ENCODE peak calls at places on chromosomes 12 and 14, in nine cellular contexts. One of them, this sample, is unnamed.

GRCh38 chr14:73723411-73723798 is 9.2 kb upstream of the PNMA1 start:
- DNase-seq in cardiac muscle cell: peak; percentile 60
- DNase-seq in MCF 10A: no peak
- DNase-seq in AG09319: no peak
- DNase-seq in astrocyte of the spinal cord: peak; percentile 65
- DNase-seq in keratinocyte: no peak
- DNase-seq in Calu3: no peak
- DNase-seq in RWPE1: no peak
- DNase-seq in upper lobe of right lung: no peak
- DNase-seq in this sample: peak; percentile 48

GRCh38 chr12:11085419-11085818 is 6.7 kb downstream of the TAS2R43 start:
- DNase-seq in keratinocyte: no peak
- DNase-seq in upper lobe of right lung: no peak
- DNase-seq in MCF 10A: no peak
- DNase-seq in AG09319: no peak
- DNase-seq in Calu3: no peak
- DNase-seq in cardiac muscle cell: no peak
- DNase-seq in RWPE1: no peak
- DNase-seq in astrocyte of the spinal cord: peak; percentile 32
- DNase-seq in this sample: no peak

GRCh38 chr14:64200170-64200569 is 94.0 kb downstream of the ESR2 start:
- DNase-seq in astrocyte of the spinal cord: no peak
- DNase-seq in MCF 10A: no peak
- DNase-seq in RWPE1: no peak
- DNase-seq in upper lobe of right lung: peak; percentile 78
- DNase-seq in keratinocyte: no peak
- DNase-seq in AG09319: no peak
- DNase-seq in cardiac muscle cell: no peak
- DNase-seq in Calu3: no peak
- DNase-seq in this sample: no peak

GRCh38 chr14:25887251-25887908 is 710.5 kb downstream of the NOVA1 start:
- DNase-seq in MCF 10A: no peak
- DNase-seq in cardiac muscle cell: no peak
- DNase-seq in Calu3: no peak
- DNase-seq in astrocyte of the spinal cord: peak; percentile 29
- DNase-seq in RWPE1: peak; percentile 9
- DNase-seq in upper lobe of right lung: no peak
- DNase-seq in AG09319: no peak
- DNase-seq in keratinocyte: no peak
- DNase-seq in this sample: no peak

GRCh38 chr12:132449565-132450390 is 40.2 kb upstream of the FBRSL1 start:
- DNase-seq in Calu3: no peak
- DNase-seq in AG09319: no peak
- DNase-seq in cardiac muscle cell: no peak
- DNase-seq in keratinocyte: no peak
- DNase-seq in MCF 10A: no peak
- DNase-seq in astrocyte of the spinal cord: no peak
- DNase-seq in upper lobe of right lung: no peak
- DNase-seq in RWPE1: no peak
- DNase-seq in this sample: no peak

GRCh38 chr12:38921025-38921677 is 15.8 kb upstream of the CPNE8 start:
- DNase-seq in cardiac muscle cell: peak; percentile 71
- DNase-seq in keratinocyte: no peak
- DNase-seq in astrocyte of the spinal cord: peak; percentile 77
- DNase-seq in AG09319: no peak
- DNase-seq in Calu3: peak; percentile 48
- DNase-seq in RWPE1: peak; percentile 54
- DNase-seq in upper lobe of right lung: no peak
- DNase-seq in MCF 10A: peak; percentile 84
- DNase-seq in this sample: peak; percentile 1

GRCh38 chr12:1054103-1054838 is 63.2 kb downstream of the ERC1 start:
- DNase-seq in MCF 10A: no peak
- DNase-seq in cardiac muscle cell: peak; percentile 16
- DNase-seq in keratinocyte: no peak
- DNase-seq in Calu3: no peak
- DNase-seq in RWPE1: no peak
- DNase-seq in astrocyte of the spinal cord: no peak
- DNase-seq in upper lobe of right lung: no peak
- DNase-seq in AG09319: no peak
- DNase-seq in this sample: no peak

GRCh38 chr12:115378296-115378695 is 694.3 kb upstream of the TBX3 start:
- DNase-seq in RWPE1: no peak
- DNase-seq in upper lobe of right lung: no peak
- DNase-seq in keratinocyte: no peak
- DNase-seq in Calu3: no peak
- DNase-seq in cardiac muscle cell: peak; percentile 21
- DNase-seq in astrocyte of the spinal cord: no peak
- DNase-seq in MCF 10A: no peak
- DNase-seq in AG09319: no peak
- DNase-seq in this sample: no peak

GRCh38 chr14:40004871-40005503 is 572.8 kb upstream of the FBXO33 start:
- DNase-seq in cardiac muscle cell: no peak
- DNase-seq in astrocyte of the spinal cord: no peak
- DNase-seq in RWPE1: no peak
- DNase-seq in MCF 10A: no peak
- DNase-seq in keratinocyte: no peak
- DNase-seq in Calu3: no peak
- DNase-seq in upper lobe of right lung: no peak
- DNase-seq in AG09319: no peak
- DNase-seq in this sample: no peak

GRCh38 chr12:122099856-122100255 is 21.3 kb downstream of the MLXIP start:
- DNase-seq in cardiac muscle cell: no peak
- DNase-seq in AG09319: no peak
- DNase-seq in upper lobe of right lung: no peak
- DNase-seq in astrocyte of the spinal cord: no peak
- DNase-seq in RWPE1: no peak
- DNase-seq in keratinocyte: no peak
- DNase-seq in Calu3: no peak
- DNase-seq in MCF 10A: no peak
- DNase-seq in this sample: no peak

GRCh38 chr14:102485693-102486512 is 23.7 kb downstream of the ANKRD9 start:
- DNase-seq in MCF 10A: no peak
- DNase-seq in Calu3: no peak
- DNase-seq in RWPE1: no peak
- DNase-seq in AG09319: no peak
- DNase-seq in cardiac muscle cell: no peak
- DNase-seq in astrocyte of the spinal cord: no peak
- DNase-seq in keratinocyte: no peak
- DNase-seq in upper lobe of right lung: peak; percentile 54
- DNase-seq in this sample: no peak

GRCh38 chr12:31991146-31991545 is 31.9 kb downstream of the RESF1 start:
- DNase-seq in MCF 10A: no peak
- DNase-seq in Calu3: no peak
- DNase-seq in astrocyte of the spinal cord: no peak
- DNase-seq in upper lobe of right lung: no peak
- DNase-seq in RWPE1: no peak
- DNase-seq in keratinocyte: no peak
- DNase-seq in cardiac muscle cell: no peak
- DNase-seq in AG09319: no peak
- DNase-seq in this sample: no peak

GRCh38 chr14:101078105-101078891 is 174.8 kb upstream of the RTL1 start:
- DNase-seq in astrocyte of the spinal cord: no peak
- DNase-seq in keratinocyte: no peak
- DNase-seq in MCF 10A: no peak
- DNase-seq in Calu3: no peak
- DNase-seq in upper lobe of right lung: peak; percentile 30
- DNase-seq in RWPE1: no peak
- DNase-seq in AG09319: no peak
- DNase-seq in cardiac muscle cell: no peak
- DNase-seq in this sample: no peak

GRCh38 chr14:97177016-97177415 is 379.8 kb downstream of the VRK1 start:
- DNase-seq in upper lobe of right lung: no peak
- DNase-seq in RWPE1: peak; percentile 30
- DNase-seq in astrocyte of the spinal cord: no peak
- DNase-seq in MCF 10A: peak; percentile 77
- DNase-seq in Calu3: peak; percentile 15
- DNase-seq in cardiac muscle cell: no peak
- DNase-seq in keratinocyte: peak; percentile 35
- DNase-seq in AG09319: no peak
- DNase-seq in this sample: no peak

GRCh38 chr14:95134304-95134933 is 22.9 kb downstream of the DICER1 start:
- DNase-seq in RWPE1: no peak
- DNase-seq in Calu3: no peak
- DNase-seq in keratinocyte: no peak
- DNase-seq in cardiac muscle cell: peak; percentile 39
- DNase-seq in AG09319: no peak
- DNase-seq in MCF 10A: no peak
- DNase-seq in astrocyte of the spinal cord: no peak
- DNase-seq in upper lobe of right lung: no peak
- DNase-seq in this sample: no peak

GRCh38 chr12:1220127-1221092 is 229.4 kb downstream of the ERC1 start:
- DNase-seq in cardiac muscle cell: no peak
- DNase-seq in astrocyte of the spinal cord: no peak
- DNase-seq in Calu3: no peak
- DNase-seq in RWPE1: no peak
- DNase-seq in MCF 10A: no peak
- DNase-seq in AG09319: no peak
- DNase-seq in keratinocyte: no peak
- DNase-seq in upper lobe of right lung: no peak
- DNase-seq in this sample: no peak

GRCh38 chr12:92827836-92828431 is 101.2 kb downstream of the EEA1 start:
- DNase-seq in AG09319: peak; percentile 10
- DNase-seq in Calu3: peak; percentile 41
- DNase-seq in keratinocyte: no peak
- DNase-seq in RWPE1: peak; percentile 49
- DNase-seq in MCF 10A: peak; percentile 69
- DNase-seq in cardiac muscle cell: peak; percentile 68
- DNase-seq in upper lobe of right lung: no peak
- DNase-seq in astrocyte of the spinal cord: peak; percentile 49
- DNase-seq in this sample: peak; percentile 38

GRCh38 chr14:34222867-34223266 is 239.2 kb downstream of the SPTSSA start:
- DNase-seq in Calu3: no peak
- DNase-seq in AG09319: no peak
- DNase-seq in MCF 10A: no peak
- DNase-seq in RWPE1: no peak
- DNase-seq in upper lobe of right lung: no peak
- DNase-seq in cardiac muscle cell: no peak
- DNase-seq in astrocyte of the spinal cord: no peak
- DNase-seq in keratinocyte: no peak
- DNase-seq in this sample: no peak

GRCh38 chr12:107448198-107448597 is 237.4 kb upstream of the PWP1 start:
- DNase-seq in upper lobe of right lung: no peak
- DNase-seq in AG09319: no peak
- DNase-seq in Calu3: no peak
- DNase-seq in cardiac muscle cell: peak; percentile 8
- DNase-seq in keratinocyte: no peak
- DNase-seq in MCF 10A: peak; percentile 35
- DNase-seq in astrocyte of the spinal cord: no peak
- DNase-seq in RWPE1: no peak
- DNase-seq in this sample: no peak

GRCh38 chr14:100535287-100536131 is 51.7 kb downstream of the BEGAIN start:
- DNase-seq in astrocyte of the spinal cord: no peak
- DNase-seq in AG09319: no peak
- DNase-seq in RWPE1: no peak
- DNase-seq in keratinocyte: no peak
- DNase-seq in upper lobe of right lung: peak; percentile 46
- DNase-seq in Calu3: no peak
- DNase-seq in cardiac muscle cell: no peak
- DNase-seq in MCF 10A: no peak
- DNase-seq in this sample: no peak

DNA sequence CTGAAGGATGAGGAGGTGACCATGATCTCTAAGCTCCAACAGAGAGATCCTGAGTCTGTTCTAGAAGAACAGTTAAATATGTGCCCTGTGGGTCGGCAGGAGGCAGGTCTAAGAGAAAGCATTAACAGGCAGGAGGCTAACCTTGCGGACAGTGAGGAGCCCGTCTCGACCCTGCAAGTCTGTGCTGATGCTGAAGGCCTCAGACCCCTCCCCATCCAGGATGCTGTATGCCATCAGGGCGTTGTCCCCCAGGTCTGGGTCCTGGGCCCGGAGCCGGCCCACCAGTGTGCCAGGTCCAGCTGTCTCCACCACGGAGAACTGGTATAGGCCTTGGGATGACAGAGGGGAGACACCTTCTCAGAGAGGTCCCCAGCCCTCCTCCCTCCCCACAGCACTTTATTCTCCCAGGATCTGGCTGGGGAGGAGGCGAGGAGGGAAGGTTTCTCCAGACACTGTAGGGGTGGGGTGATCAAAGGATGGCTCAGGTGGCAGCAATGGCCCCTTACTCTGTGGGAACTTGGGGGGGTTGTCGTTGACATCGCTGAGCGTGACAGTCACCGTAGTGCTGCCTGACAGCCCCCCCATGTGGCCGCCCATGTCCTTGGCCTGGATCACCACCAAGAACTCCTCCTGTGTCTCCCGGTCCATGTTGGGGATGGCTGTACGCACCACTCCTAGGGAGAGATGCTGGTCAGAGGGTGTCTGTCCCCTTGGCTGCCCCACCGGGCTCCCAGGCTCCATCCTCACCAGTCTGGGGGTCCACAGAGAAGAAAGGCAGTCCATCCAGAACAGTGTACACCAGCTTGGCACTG is 3.1 kb downstream of the CDH24 start:
- DNase-seq in Calu3: no peak
- DNase-seq in MCF 10A: no peak
- DNase-seq in keratinocyte: no peak
- DNase-seq in AG09319: no peak
- DNase-seq in astrocyte of the spinal cord: no peak
- DNase-seq in cardiac muscle cell: no peak
- DNase-seq in RWPE1: no peak
- DNase-seq in upper lobe of right lung: peak; percentile 62
- DNase-seq in this sample: no peak
- TF ChIP-seq CTCF in Calu3: no peak
- TF ChIP-seq CTCF in MCF 10A: no peak
- TF ChIP-seq CTCF in keratinocyte: no peak
- TF ChIP-seq CTCF in AG09319: no peak
- TF ChIP-seq CTCF in astrocyte of the spinal cord: peak; percentile 42
- TF ChIP-seq CTCF in cardiac muscle cell: peak; percentile 13
- TF ChIP-seq CTCF in RWPE1: no peak
- TF ChIP-seq CTCF in upper lobe of right lung: peak; percentile 23
- TF ChIP-seq CTCF in this sample: peak; percentile 53

GRCh38 chr12:49912846-49913245 is 9.1 kb upstream of the FAIM2 start:
- DNase-seq in AG09319: no peak
- DNase-seq in upper lobe of right lung: peak; percentile 46
- DNase-seq in MCF 10A: no peak
- DNase-seq in astrocyte of the spinal cord: no peak
- DNase-seq in RWPE1: no peak
- DNase-seq in keratinocyte: no peak
- DNase-seq in Calu3: no peak
- DNase-seq in cardiac muscle cell: no peak
- DNase-seq in this sample: no peak
- TF ChIP-seq CTCF in AG09319: no peak
- TF ChIP-seq CTCF in upper lobe of right lung: no peak
- TF ChIP-seq CTCF in MCF 10A: no peak
- TF ChIP-seq CTCF in astrocyte of the spinal cord: no peak
- TF ChIP-seq CTCF in RWPE1: no peak
- TF ChIP-seq CTCF in keratinocyte: no peak
- TF ChIP-seq CTCF in Calu3: no peak
- TF ChIP-seq CTCF in cardiac muscle cell: no peak
- TF ChIP-seq CTCF in this sample: no peak

GRCh38 chr12:45216297-45216982 is 545 bp downstream of the ANO6 start:
- DNase-seq in astrocyte of the spinal cord: peak; percentile 49
- DNase-seq in MCF 10A: peak; percentile 55
- DNase-seq in Calu3: peak; percentile 33
- DNase-seq in RWPE1: peak; percentile 41
- DNase-seq in keratinocyte: no peak
- DNase-seq in AG09319: no peak
- DNase-seq in cardiac muscle cell: peak; percentile 57
- DNase-seq in upper lobe of right lung: peak; percentile 81
- DNase-seq in this sample: peak; percentile 19
- TF ChIP-seq CTCF in astrocyte of the spinal cord: peak; percentile 48
- TF ChIP-seq CTCF in MCF 10A: no peak
- TF ChIP-seq CTCF in Calu3: no peak
- TF ChIP-seq CTCF in RWPE1: peak; percentile 22
- TF ChIP-seq CTCF in keratinocyte: peak; percentile 34
- TF ChIP-seq CTCF in AG09319: peak; percentile 31
- TF ChIP-seq CTCF in cardiac muscle cell: peak; percentile 43
- TF ChIP-seq CTCF in upper lobe of right lung: peak; percentile 32
- TF ChIP-seq CTCF in this sample: peak; percentile 64

GRCh38 chr12:118145113-118145797 is 9.3 kb downstream of the PEBP1 start:
- DNase-seq in Calu3: no peak
- DNase-seq in upper lobe of right lung: no peak
- DNase-seq in AG09319: no peak
- DNase-seq in astrocyte of the spinal cord: no peak
- DNase-seq in keratinocyte: no peak
- DNase-seq in cardiac muscle cell: no peak
- DNase-seq in MCF 10A: no peak
- DNase-seq in RWPE1: no peak
- DNase-seq in this sample: no peak
- TF ChIP-seq CTCF in Calu3: no peak
- TF ChIP-seq CTCF in upper lobe of right lung: no peak
- TF ChIP-seq CTCF in AG09319: no peak
- TF ChIP-seq CTCF in astrocyte of the spinal cord: no peak
- TF ChIP-seq CTCF in keratinocyte: no peak
- TF ChIP-seq CTCF in cardiac muscle cell: no peak
- TF ChIP-seq CTCF in MCF 10A: no peak
- TF ChIP-seq CTCF in RWPE1: no peak
- TF ChIP-seq CTCF in this sample: no peak

This sample was measured in HFFc6.